ENCODE peak calls at places on chromosomes 6 and 20, in seven cellular contexts. R is IMR-90, M is thyroid gland, W is H1, X is breast epithelium, F is tibial nerve, S is heart left ventricle. Z is an unnamed sample.

GRCh38 chr6:66848244-66848953 is 1141.4 kb upstream of the EYS start:
- DNase-seq in R (no peak), M (no peak), W (no peak), X (no peak), F (no peak), S (no peak), Z (no peak)

GRCh38 chr6:33237731-33238130 is 29.4 kb downstream of the RING1 start:
- DNase-seq in R (no peak), M (no peak), W (no peak), X (peak), F (no peak), S (no peak), Z (no peak)

GRCh38 chr6:109379706-109380105 is 2.6 kb downstream of the CD164 start:
- DNase-seq in R (peak), M (no peak), W (no peak), X (no peak), F (no peak), S (no peak), Z (no peak)

GRCh38 chr6:17473554-17473953 is 80.2 kb downstream of the CAP2 start:
- DNase-seq in R (no peak), M (no peak), W (no peak), X (no peak), F (no peak), S (peak), Z (no peak)

GRCh38 chr20:59047938-59048680 is 5.5 kb upstream of the PRELID3B start:
- DNase-seq in R (peak), M (no peak), W (no peak), X (no peak), F (no peak), S (no peak), Z (no peak)

GRCh38 chr6:33802186-33803061 is 1.4 kb downstream of the MLN start:
- DNase-seq in R (no peak), M (no peak), W (no peak), X (no peak), F (no peak), S (no peak), Z (no peak)

GRCh38 chr6:13420269-13420668 is 67.1 kb downstream of the GFOD1 start:
- DNase-seq in R (no peak), M (no peak), W (no peak), X (no peak), F (no peak), S (no peak), Z (no peak)

GRCh38 chr6:165231581-165232276 is 77.7 kb downstream of the C6orf118 start:
- DNase-seq in R (no peak), M (no peak), W (no peak), X (no peak), F (peak), S (no peak), Z (no peak)

GRCh38 chr6:134389129-134389528 is 71.2 kb upstream of the SGK1 start:
- DNase-seq in R (no peak), M (no peak), W (no peak), X (no peak), F (no peak), S (no peak), Z (no peak)

GRCh38 chr6:55255061-55255571 is 72.2 kb upstream of the GFRAL start:
- DNase-seq in R (no peak), M (no peak), W (no peak), X (no peak), F (no peak), S (no peak), Z (no peak)

GRCh38 chr6:56730663-56731529 is 88.2 kb upstream of the DST start:
- DNase-seq in R (peak), M (no peak), W (no peak), X (no peak), F (no peak), S (no peak), Z (peak)

GRCh38 chr6:91105532-91105931 is 518.7 kb upstream of the MAP3K7 start:
- DNase-seq in R (no peak), M (no peak), W (no peak), X (no peak), F (no peak), S (no peak), Z (no peak)

GRCh38 chr6:158813032-158813431 is 6.1 kb downstream of the EZR start:
- DNase-seq in R (no peak), M (no peak), W (no peak), X (no peak), F (no peak), S (no peak), Z (peak)

GRCh38 chr6:100461920-100462295 is 2.8 kb downstream of the SIM1 start:
- DNase-seq in R (no peak), M (no peak), W (no peak), X (no peak), F (no peak), S (no peak), Z (no peak)

GRCh38 chr20:60427516-60427915 is 469.3 kb downstream of the CDH26 start:
- DNase-seq in R (no peak), M (no peak), W (no peak), X (no peak), F (no peak), S (no peak), Z (no peak)

GRCh38 chr20:60420676-60421229 is 462.5 kb downstream of the CDH26 start:
- DNase-seq in R (no peak), M (no peak), W (no peak), X (no peak), F (no peak), S (no peak), Z (no peak)

GRCh38 chr20:60422848-60423247 is 464.6 kb downstream of the CDH26 start:
- DNase-seq in R (no peak), M (no peak), W (no peak), X (no peak), F (no peak), S (no peak), Z (no peak)

GRCh38 chr20:60428651-60429050 is 470.4 kb downstream of the CDH26 start:
- DNase-seq in R (no peak), M (no peak), W (no peak), X (no peak), F (no peak), S (no peak), Z (no peak)

DNA sequence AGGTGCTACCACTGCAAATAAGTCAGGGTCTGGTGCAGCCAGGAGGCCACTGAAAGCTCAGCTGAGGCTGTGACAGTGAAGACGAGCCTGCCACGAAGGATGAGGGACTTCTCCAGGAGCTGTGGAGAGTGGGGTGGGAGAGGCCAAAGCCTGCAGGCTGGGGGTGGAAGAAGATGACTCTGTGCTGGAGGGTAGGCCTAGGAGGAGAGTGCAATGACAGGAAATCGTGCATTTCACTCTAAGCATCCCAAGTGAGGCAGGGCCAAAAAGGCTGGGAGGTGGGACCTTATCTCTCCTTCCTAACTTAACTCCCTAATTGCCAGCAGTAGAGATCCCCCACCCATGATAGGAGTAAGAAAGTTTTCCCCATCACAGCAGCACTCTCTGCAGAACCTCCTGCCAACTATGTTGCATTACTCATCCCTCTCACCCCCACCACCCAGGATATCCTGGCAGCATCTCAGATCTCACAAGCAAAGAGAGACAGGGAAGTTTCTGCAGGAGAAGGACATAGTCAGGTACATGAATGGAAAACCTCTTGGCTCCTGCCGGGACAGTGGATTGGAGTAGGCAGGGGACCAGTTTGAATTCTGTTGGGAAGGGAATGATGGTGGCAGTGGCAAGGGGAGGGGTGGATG is 466.2 kb downstream of the CDH26 start:
- DNase-seq in R (peak), M (no peak), W (no peak), X (no peak), F (no peak), S (no peak), Z (no peak)
- TF ChIP-seq POLR2A in R (no peak), M (no peak), W (no peak), X (no peak), F (no peak), S (no peak), Z (no peak)

GRCh38 chr20:24951536-24952047 is 2.5 kb downstream of the CST7 start:
- DNase-seq in R (no peak), M (no peak), W (peak), X (no peak), F (no peak), S (no peak), Z (peak)

GRCh38 chr20:24949756-24950127 is 673 bp downstream of the CST7 start:
- DNase-seq in R (no peak), M (no peak), W (peak), X (no peak), F (no peak), S (no peak), Z (no peak)

GRCh38 chr20:24950836-24951525 is 1.9 kb downstream of the CST7 start:
- DNase-seq in R (no peak), M (no peak), W (peak), X (no peak), F (no peak), S (no peak), Z (no peak)

GRCh38 chr20:24950128-24950835 is 1.2 kb downstream of the CST7 start:
- DNase-seq in R (no peak), M (no peak), W (peak), X (no peak), F (no peak), S (no peak), Z (peak)

DNA sequence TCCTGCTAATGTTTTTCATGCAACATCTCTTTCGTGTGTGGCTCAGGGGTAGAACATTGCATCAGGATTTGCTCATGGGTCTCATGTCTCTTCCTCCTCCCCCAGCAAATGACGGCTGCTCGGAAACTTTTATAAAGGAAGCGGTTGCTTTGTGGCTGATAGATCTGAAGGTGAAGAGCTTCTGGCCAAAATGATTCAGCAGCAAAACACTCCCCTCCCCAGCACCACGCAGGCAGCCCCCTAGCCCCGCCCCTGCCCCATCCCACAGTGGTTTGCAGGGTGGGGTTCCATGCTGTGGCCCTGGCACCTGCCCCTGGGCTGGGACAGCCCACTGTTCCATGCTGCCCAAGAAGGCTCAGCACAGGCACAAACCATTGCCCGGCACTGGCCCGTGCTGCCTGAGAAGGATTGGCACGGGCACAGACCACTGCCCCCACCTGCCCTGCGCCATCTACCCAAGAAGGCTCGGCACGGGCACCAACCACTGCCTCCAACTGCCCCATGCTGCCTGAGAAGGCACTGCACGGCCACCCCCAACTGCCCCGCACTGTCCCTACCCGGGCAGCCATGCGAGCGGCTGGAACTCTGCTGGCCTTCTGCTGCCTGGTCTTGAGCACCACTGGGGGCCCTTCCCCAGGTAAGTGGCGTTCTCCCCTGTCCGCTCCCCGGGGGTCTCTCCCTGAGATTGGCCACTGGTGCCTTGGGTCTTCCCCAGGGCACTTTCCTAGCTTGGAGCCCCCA is at the start of gene CST7:
- DNase-seq in R (no peak), M (no peak), W (no peak), X (no peak), F (peak), S (no peak), Z (no peak)
- H3K4me3 ChIP-seq in R (no peak), M (no peak), W (no peak), X (peak), F (peak), S (no peak), Z (no peak)

GRCh38 chr6:149097794-149098193 is 219.7 kb upstream of the TAB2 start:
- DNase-seq in R (no peak), M (no peak), W (no peak), X (no peak), F (no peak), S (no peak), Z (no peak)

GRCh38 chr6:149094934-149095341 is 222.6 kb upstream of the TAB2 start:
- DNase-seq in R (peak), M (peak), W (no peak), X (no peak), F (no peak), S (no peak), Z (no peak)

GRCh38 chr6:149095842-149096241 is 221.7 kb upstream of the TAB2 start:
- DNase-seq in R (no peak), M (no peak), W (no peak), X (no peak), F (no peak), S (no peak), Z (no peak)

GRCh38 chr6:149102324-149102723 is 215.2 kb upstream of the TAB2 start:
- DNase-seq in R (no peak), M (no peak), W (no peak), X (no peak), F (no peak), S (no peak), Z (no peak)

GRCh38 chr6:149098700-149099276 is 218.7 kb upstream of the TAB2 start:
- DNase-seq in R (no peak), M (no peak), W (no peak), X (no peak), F (no peak), S (no peak), Z (no peak)
- TF ChIP-seq POLR2A in R (no peak), M (no peak), W (no peak), X (no peak), F (no peak), S (no peak), Z (no peak)

GRCh38 chr6:43060755-43061633 is 1.6 kb downstream of the KLC4 start:
- DNase-seq in R (no peak), M (no peak), W (no peak), X (no peak), F (no peak), S (no peak), Z (no peak)

GRCh38 chr6:43062818-43063217 is 3.4 kb downstream of the KLC4 start:
- DNase-seq in R (no peak), M (no peak), W (no peak), X (no peak), F (no peak), S (no peak), Z (no peak)

GRCh38 chr6:43060034-43060754 is 763 bp downstream of the KLC4 start:
- DNase-seq in R (no peak), M (peak), W (no peak), X (no peak), F (no peak), S (no peak), Z (peak)

GRCh38 chr6:43059168-43060033 is at the start of the genes KLC4 and MRPL2:
- DNase-seq in R (peak), M (peak), W (peak), X (peak), F (peak), S (peak), Z (peak)

GRCh38 chr6:43061861-43062260 is 2.4 kb downstream of the KLC4 start:
- DNase-seq in R (peak), M (no peak), W (no peak), X (no peak), F (no peak), S (no peak), Z (no peak)
- H3K4me3 ChIP-seq in R (no peak), M (no peak), W (no peak), X (no peak), F (no peak), S (no peak), Z (no peak)

GRCh38 chr6:89082439-89082838 is 1.9 kb downstream of the PNRC1 start:
- DNase-seq in R (peak), M (no peak), W (no peak), X (no peak), F (no peak), S (no peak), Z (no peak)

GRCh38 chr6:89081129-89081422 is 525 bp downstream of the PNRC1 start:
- DNase-seq in R (no peak), M (no peak), W (no peak), X (no peak), F (no peak), S (no peak), Z (no peak)

GRCh38 chr6:89079611-89080213 is 839 bp upstream of the PNRC1 start:
- DNase-seq in R (peak), M (peak), W (no peak), X (no peak), F (peak), S (peak), Z (no peak)

GRCh38 chr6:89081423-89082322 is 1.1 kb downstream of the PNRC1 start:
- DNase-seq in R (peak), M (peak), W (peak), X (peak), F (peak), S (peak), Z (peak)

DNA sequence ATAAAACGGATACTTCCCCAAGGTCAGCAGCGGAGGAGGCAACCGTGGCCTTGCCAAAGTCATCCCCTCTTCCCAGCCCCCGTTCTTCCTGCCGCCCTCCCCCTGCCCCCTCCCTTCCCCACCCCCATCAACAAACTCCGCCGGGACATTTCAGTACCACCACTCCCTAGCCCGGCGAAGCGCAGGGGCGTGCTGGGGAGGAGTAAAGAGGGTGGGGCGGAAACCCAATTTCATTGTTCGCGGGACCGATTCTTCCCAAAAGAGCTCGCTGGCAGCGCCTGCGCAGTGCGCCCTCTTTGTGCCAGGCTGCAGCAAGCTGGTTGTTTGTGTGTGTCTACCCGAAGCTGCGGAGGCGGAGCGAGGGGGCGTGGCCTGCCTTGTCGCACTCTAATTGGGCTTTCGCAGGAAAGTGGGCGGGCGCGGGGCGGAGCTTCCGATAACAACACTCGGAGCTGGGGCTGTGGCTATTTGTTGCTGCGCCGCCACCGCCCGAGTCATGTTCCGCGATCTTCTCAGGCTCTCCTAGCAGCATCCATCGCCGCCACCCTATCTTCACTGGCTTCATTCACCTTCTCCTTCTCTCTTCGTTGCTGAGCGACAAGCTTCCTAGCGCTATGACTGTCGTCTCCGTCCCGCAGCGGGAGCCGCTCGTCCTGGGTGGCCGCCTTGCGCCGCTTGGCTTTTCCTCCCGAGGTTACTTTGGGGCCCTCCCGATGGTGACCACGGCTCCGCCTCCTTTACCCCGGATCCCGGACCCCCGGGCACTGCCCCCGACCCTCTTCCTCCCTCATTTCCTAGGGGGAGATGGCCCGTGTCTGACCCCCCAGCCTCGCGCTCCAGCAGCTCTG is at the start of gene PNRC1:
- DNase-seq in R (peak), M (peak), W (peak), X (peak), F (peak), S (peak), Z (peak)
- TF ChIP-seq POLR2A in R (peak), M (peak), W (peak), X (peak), F (peak), S (peak), Z (peak)

DNA sequence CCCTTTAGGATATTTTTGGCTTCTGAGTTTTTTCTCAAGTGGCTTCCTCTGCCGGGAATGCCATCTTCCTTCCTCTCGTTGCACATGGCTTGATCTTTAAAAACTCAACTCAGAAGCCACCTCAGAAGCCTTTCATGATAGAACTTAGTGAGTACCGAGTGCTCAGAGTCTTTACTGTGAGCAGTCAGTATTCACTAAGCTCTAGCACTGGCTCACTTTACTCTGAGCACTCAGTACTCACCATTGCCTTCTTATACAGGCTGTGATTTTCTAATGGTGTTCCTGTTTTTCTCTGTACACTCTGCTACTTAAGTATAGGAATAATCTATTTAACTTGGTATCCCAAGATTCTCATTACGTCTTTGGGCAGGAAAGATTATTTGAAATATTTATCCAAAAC is 116.2 kb downstream of the PFDN4 start:
- DNase-seq in R (no peak), M (no peak), W (no peak), X (no peak), F (no peak), S (no peak), Z (no peak)
- H3K4me3 ChIP-seq in R (no peak), M (no peak), W (no peak), X (no peak), F (no peak), S (no peak), Z (no peak)